ENCODE peak calls at places on chromosomes 7 and 10, in six cellular contexts. T, J, G, U, F and Y are unnamed samples.

GRCh38 chr10:93820434-93820833 is 62.7 kb downstream of the LGI1 start:
- DNase-seq in T (no peak), J (no peak), G (no peak), U (no peak), F (no peak), Y (no peak)

GRCh38 chr10:101182936-101183335 is 46.3 kb downstream of the LBX1 start:
- DNase-seq in T (no peak), J (peak; percentile 49), G (no peak), U (no peak), F (no peak), Y (no peak)

GRCh38 chr10:114770009-114770408 is 51.6 kb upstream of the FHIP2A start:
- DNase-seq in T (no peak), J (no peak), G (no peak), U (no peak), F (no peak), Y (no peak)

GRCh38 chr10:70503776-70504175 is 25.2 kb downstream of the PALD1 start:
- DNase-seq in T (no peak), J (no peak), G (no peak), U (no peak), F (peak; percentile 73), Y (no peak)

GRCh38 chr7:55303220-55303619 is 61.9 kb upstream of the LANCL2 start:
- DNase-seq in T (no peak), J (no peak), G (no peak), U (no peak), F (no peak), Y (no peak)

GRCh38 chr7:15015545-15016314 is 113.2 kb upstream of the DGKB start:
- DNase-seq in T (no peak), J (peak; percentile 93), G (no peak), U (no peak), F (peak; percentile 35), Y (peak; percentile 40)

GRCh38 chr7:99090811-99091582 is 52.9 kb downstream of the SMURF1 start:
- DNase-seq in T (no peak), J (no peak), G (no peak), U (no peak), F (no peak), Y (peak; percentile 56)

GRCh38 chr10:85811405-85811804 is 555.2 kb downstream of the GRID1 start:
- DNase-seq in T (no peak), J (no peak), G (no peak), U (no peak), F (no peak), Y (no peak)

GRCh38 chr10:119312241-119312640 is 104.9 kb downstream of the GRK5 start:
- DNase-seq in T (no peak), J (no peak), G (no peak), U (no peak), F (no peak), Y (no peak)

GRCh38 chr10:96588601-96589419 is 2.0 kb upstream of the TM9SF3 start:
- DNase-seq in T (no peak), J (no peak), G (no peak), U (no peak), F (no peak), Y (no peak)

GRCh38 chr10:130924138-130924819 is 387.2 kb downstream of the TCERG1L start:
- DNase-seq in T (no peak), J (peak; percentile 89), G (no peak), U (no peak), F (no peak), Y (no peak)

GRCh38 chr10:96512524-96512991 is 1.2 kb downstream of the TLL2 start:
- DNase-seq in T (peak; percentile 31), J (peak; percentile 77), G (no peak), U (no peak), F (peak; percentile 30), Y (no peak)

GRCh38 chr7:132609222-132609621 is 33.0 kb upstream of the PLXNA4 start:
- DNase-seq in T (no peak), J (no peak), G (no peak), U (no peak), F (no peak), Y (no peak)

GRCh38 chr7:6271694-6272371 is 591 bp downstream of the CYTH3 start:
- DNase-seq in T (peak; percentile 22), J (peak; percentile 72), G (peak; percentile 69), U (no peak), F (peak; percentile 36), Y (no peak)

GRCh38 chr7:97734255-97734654 is 2.4 kb downstream of the TAC1 start:
- DNase-seq in T (no peak), J (no peak), G (no peak), U (no peak), F (no peak), Y (no peak)

GRCh38 chr7:97735075-97735474 is 3.2 kb downstream of the TAC1 start:
- DNase-seq in T (no peak), J (no peak), G (no peak), U (no peak), F (no peak), Y (no peak)

GRCh38 chr7:97731736-97732370 is at the start of gene TAC1:
- DNase-seq in T (no peak), J (peak; percentile 78), G (peak; percentile 53), U (no peak), F (no peak), Y (peak; percentile 6)

GRCh38 chr7:97733276-97734206 is 1.7 kb downstream of the TAC1 start:
- DNase-seq in T (no peak), J (peak; percentile 83), G (peak; percentile 59), U (no peak), F (no peak), Y (no peak)

GRCh38 chr7:97732567-97733275 is 835 bp downstream of the TAC1 start:
- DNase-seq in T (no peak), J (peak; percentile 69), G (no peak), U (no peak), F (no peak), Y (no peak)
- H3K4me3 ChIP-seq in T (peak overlapping the region; percentile 9), J (peak overlapping the region; percentile 76), G (peak overlapping the region; percentile 30), U (peak overlapping the region; percentile 50), F (no peak overlapping the region), Y (no peak overlapping the region)

GRCh38 chr10:20089884-20090283 is 273.7 kb downstream of the PLXDC2 start:
- DNase-seq in T (no peak), J (no peak), G (no peak), U (no peak), F (no peak), Y (no peak)
- H3K4me3 ChIP-seq in T (no peak overlapping the region), J (no peak overlapping the region), G (no peak overlapping the region), U (no peak overlapping the region), F (no peak overlapping the region), Y (no peak overlapping the region)

DNA sequence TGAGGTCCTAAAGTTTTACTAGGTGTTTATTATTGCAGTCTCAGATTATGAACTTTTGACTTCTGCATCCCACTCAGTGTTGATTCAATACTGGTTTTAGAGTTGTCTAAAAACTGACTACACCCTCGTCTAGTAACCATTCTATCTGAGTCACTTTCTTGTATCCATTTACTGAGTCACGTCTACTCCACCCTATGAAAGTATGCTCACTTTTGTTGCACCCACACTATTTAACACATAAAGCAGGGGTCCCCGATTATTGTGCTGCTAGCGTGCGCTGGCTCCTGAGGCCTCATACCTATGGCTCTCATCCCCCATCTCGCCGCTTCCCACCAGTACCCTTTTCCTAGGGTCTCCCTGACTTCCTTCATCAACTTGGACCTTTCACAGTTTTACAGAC is 2.0 kb downstream of the SAMD9 start:
- DNase-seq in T (no peak), J (no peak), G (no peak), U (no peak), F (no peak), Y (peak; percentile 24)
- H3K4me3 ChIP-seq in T (no peak overlapping the region), J (no peak overlapping the region), G (no peak overlapping the region), U (peak overlapping the region; percentile 7), F (no peak overlapping the region), Y (no peak overlapping the region)

GRCh38 chr10:32982911-32983310 is 24.9 kb upstream of the ITGB1 start:
- DNase-seq in T (no peak), J (no peak), G (no peak), U (no peak), F (no peak), Y (no peak)

GRCh38 chr10:32981760-32982159 is 23.7 kb upstream of the ITGB1 start:
- DNase-seq in T (no peak), J (no peak), G (no peak), U (no peak), F (peak; percentile 37), Y (no peak)

GRCh38 chr10:32980558-32981468 is 22.8 kb upstream of the ITGB1 start:
- DNase-seq in T (peak; percentile 92), J (peak; percentile 93), G (peak; percentile 95), U (peak; percentile 93), F (peak; percentile 90), Y (peak; percentile 91)

GRCh38 chr10:32983333-32983909 is 25.4 kb upstream of the ITGB1 start:
- DNase-seq in T (no peak), J (peak; percentile 66), G (no peak), U (no peak), F (no peak), Y (no peak)

GRCh38 chr10:32982293-32982709 is 24.3 kb upstream of the ITGB1 start:
- DNase-seq in T (no peak), J (no peak), G (no peak), U (no peak), F (no peak), Y (no peak)
- H3K4me3 ChIP-seq in T (no peak overlapping the region), J (no peak overlapping the region), G (no peak overlapping the region), U (no peak overlapping the region), F (no peak overlapping the region), Y (no peak overlapping the region)

GRCh38 chr7:100446040-100446439 is 9.7 kb upstream of the PPP1R35 start:
- DNase-seq in T (no peak), J (no peak), G (no peak), U (no peak), F (no peak), Y (no peak)

GRCh38 chr7:100441641-100442535 is 5.6 kb upstream of the PPP1R35 start:
- DNase-seq in T (no peak), J (no peak), G (no peak), U (no peak), F (no peak), Y (no peak)

GRCh38 chr7:100449190-100449795 is 13.0 kb upstream of the PPP1R35 start:
- DNase-seq in T (peak; percentile 4), J (no peak), G (no peak), U (no peak), F (no peak), Y (no peak)

GRCh38 chr7:100443096-100443840 is 7.0 kb upstream of the PPP1R35 start:
- DNase-seq in T (no peak), J (no peak), G (no peak), U (no peak), F (no peak), Y (no peak)

GRCh38 chr7:100444311-100445278 is 8.3 kb upstream of the PPP1R35 start:
- DNase-seq in T (no peak), J (peak; percentile 57), G (no peak), U (no peak), F (peak; percentile 58), Y (peak; percentile 48)
- H3K4me3 ChIP-seq in T (no peak overlapping the region), J (no peak overlapping the region), G (no peak overlapping the region), U (no peak overlapping the region), F (no peak overlapping the region), Y (no peak overlapping the region)